ENCODE peak calls at places on chromosomes 12 and 14, in five cellular contexts. One of them, this sample, is unnamed.

GRCh38 chr12:116263844-116264243 is 13.6 kb downstream of the MED13L start:
- DNase-seq in nephron progenitor cell: no peak
- DNase-seq in heart right ventricle: no peak
- DNase-seq in mucosa of gallbladder: no peak
- DNase-seq in CD4-positive, alpha-beta memory T cell: no peak
- DNase-seq in this sample: no peak

GRCh38 chr14:34930591-34931069 is 52.2 kb upstream of the SRP54 start:
- DNase-seq in nephron progenitor cell: no peak
- DNase-seq in heart right ventricle: no peak
- DNase-seq in mucosa of gallbladder: no peak
- DNase-seq in CD4-positive, alpha-beta memory T cell: peak
- DNase-seq in this sample: no peak

GRCh38 chr14:61662437-61663311 is 32.6 kb upstream of the HIF1A start:
- DNase-seq in nephron progenitor cell: no peak
- DNase-seq in mucosa of gallbladder: peak
- DNase-seq in heart right ventricle: no peak
- DNase-seq in CD4-positive, alpha-beta memory T cell: peak
- DNase-seq in this sample: no peak

GRCh38 chr12:24697769-24698168 is 251.1 kb downstream of the BCAT1 start:
- DNase-seq in mucosa of gallbladder: no peak
- DNase-seq in CD4-positive, alpha-beta memory T cell: no peak
- DNase-seq in nephron progenitor cell: no peak
- DNase-seq in heart right ventricle: no peak
- DNase-seq in this sample: no peak

GRCh38 chr14:29716150-29716549 is 211.5 kb downstream of the PRKD1 start:
- DNase-seq in CD4-positive, alpha-beta memory T cell: no peak
- DNase-seq in nephron progenitor cell: no peak
- DNase-seq in mucosa of gallbladder: no peak
- DNase-seq in heart right ventricle: no peak
- DNase-seq in this sample: no peak

GRCh38 chr14:87332001-87332400 is 661.0 kb downstream of the GALC start:
- DNase-seq in nephron progenitor cell: no peak
- DNase-seq in mucosa of gallbladder: no peak
- DNase-seq in CD4-positive, alpha-beta memory T cell: no peak
- DNase-seq in heart right ventricle: no peak
- DNase-seq in this sample: no peak

GRCh38 chr14:83006071-83006670 is 1472.5 kb upstream of the SEL1L start:
- DNase-seq in heart right ventricle: no peak
- DNase-seq in nephron progenitor cell: no peak
- DNase-seq in mucosa of gallbladder: peak
- DNase-seq in CD4-positive, alpha-beta memory T cell: no peak
- DNase-seq in this sample: no peak

GRCh38 chr12:88935856-88936255 is 355.6 kb upstream of the KITLG start:
- DNase-seq in CD4-positive, alpha-beta memory T cell: no peak
- DNase-seq in heart right ventricle: no peak
- DNase-seq in mucosa of gallbladder: no peak
- DNase-seq in nephron progenitor cell: no peak
- DNase-seq in this sample: no peak

GRCh38 chr12:46830731-46831334 is 5.0 kb upstream of the SLC38A4 start:
- DNase-seq in nephron progenitor cell: peak
- DNase-seq in heart right ventricle: peak
- DNase-seq in CD4-positive, alpha-beta memory T cell: no peak
- DNase-seq in mucosa of gallbladder: no peak
- DNase-seq in this sample: peak

GRCh38 chr14:76924363-76925151 is 98.3 kb downstream of the LRRC74A start:
- DNase-seq in heart right ventricle: no peak
- DNase-seq in mucosa of gallbladder: no peak
- DNase-seq in CD4-positive, alpha-beta memory T cell: peak
- DNase-seq in nephron progenitor cell: peak
- DNase-seq in this sample: peak